ENCODE peak calls at places on chromosomes 4 and X, in nine cellular contexts. S, E, N, F, H, L, C, G and M are unnamed samples.

GRCh38 chr4:184643726-184644125 is 5.5 kb downstream of the CASP3 start:
- DNase-seq in C (no peak), E (no peak), S (no peak), F (no peak), H (no peak), N (no peak), L (no peak), G (no peak), M (no peak)

GRCh38 chrX:110941906-110942305 is 146.3 kb upstream of the CHRDL1 start:
- DNase-seq in H (no peak), E (no peak), S (no peak), L (no peak), N (no peak), G (no peak), C (no peak), F (no peak), M (no peak)

GRCh38 chr4:94623507-94623906 is 134.2 kb upstream of the BMPR1B start:
- DNase-seq in L (no peak), E (no peak), N (no peak), H (no peak), F (no peak), C (no peak), G (no peak), S (no peak), M (no peak)

GRCh38 chr4:3836041-3836801 is 70.0 kb downstream of the ADRA2C start:
- DNase-seq in N (no peak), L (no peak), C (peak; percentile 82), G (peak; percentile 19), E (no peak), S (no peak), H (no peak), F (peak; percentile 7), M (no peak)

GRCh38 chrX:16807548-16807947 is 21.3 kb downstream of the TXLNG start:
- DNase-seq in E (no peak), G (peak; percentile 23), C (peak; percentile 61), S (no peak), N (no peak), F (no peak), L (no peak), H (no peak), M (peak; percentile 36)

GRCh38 chrX:152895724-152896420 is 2.0 kb upstream of the ZNF185 start:
- DNase-seq in H (no peak), N (no peak), S (no peak), C (peak; percentile 41), L (no peak), G (no peak), F (no peak), E (no peak), M (no peak)

GRCh38 chrX:13345037-13345436 is 25.2 kb upstream of the ATXN3L start:
- DNase-seq in H (no peak), F (no peak), L (peak; percentile 27), G (no peak), N (no peak), E (no peak), C (no peak), S (no peak), M (no peak)

GRCh38 chrX:13752646-13753045 is 18.1 kb downstream of the OFD1 start:
- DNase-seq in S (no peak), C (no peak), F (no peak), H (no peak), E (no peak), N (no peak), L (no peak), G (no peak), M (peak; percentile 32)

GRCh38 chr4:67465032-67465762 is 80.1 kb downstream of the CENPC start:
- DNase-seq in L (no peak), H (no peak), G (peak; percentile 65), N (no peak), C (no peak), F (no peak), E (no peak), S (no peak), M (no peak)

GRCh38 chr4:140372607-140373327 is 679 bp upstream of the SCOC start:
- DNase-seq in L (peak; percentile 71), H (peak; percentile 16), G (peak; percentile 30), N (no peak), E (peak; percentile 5), C (peak; percentile 49), F (peak; percentile 54), S (no peak), M (peak; percentile 37)

GRCh38 chr4:56817840-56818491 is 3.5 kb downstream of the SPINK2 start:
- DNase-seq in C (no peak), G (no peak), N (no peak), S (no peak), F (peak; percentile 39), H (no peak), E (peak; percentile 18), L (no peak), M (no peak)

GRCh38 chr4:153212755-153213154 is 8.5 kb downstream of the TRIM2 start:
- DNase-seq in C (no peak), S (no peak), N (no peak), L (no peak), G (no peak), F (no peak), H (no peak), E (no peak), M (no peak)

GRCh38 chr4:165700855-165701254 is 172.2 kb upstream of the TLL1 start:
- DNase-seq in L (no peak), N (no peak), H (peak; percentile 12), F (no peak), S (no peak), C (peak; percentile 67), G (no peak), E (no peak), M (peak; percentile 3)

GRCh38 chr4:74364649-74365491 is at the start of gene EREG:
- DNase-seq in E (no peak), L (no peak), F (peak; percentile 33), S (no peak), H (no peak), C (peak; percentile 91), N (no peak), G (peak; percentile 62), M (no peak)

GRCh38 chr4:182717788-182718583 is 199.2 kb downstream of the DCTD start:
- DNase-seq in G (no peak), L (peak; percentile 61), C (no peak), H (no peak), S (no peak), E (no peak), N (no peak), F (no peak), M (no peak)

GRCh38 chrX:47078129-47079043 is at the start of gene RGN:
- DNase-seq in L (no peak), F (no peak), H (peak; percentile 81), E (no peak), G (peak; percentile 48), C (peak; percentile 69), N (no peak), S (peak; percentile 75), M (no peak)

GRCh38 chr4:183241322-183241640 is 78.8 kb downstream of the CLDN22 start:
- DNase-seq in H (no peak), L (no peak), C (no peak), S (no peak), F (no peak), G (no peak), E (no peak), N (no peak), M (no peak)

GRCh38 chr4:167715176-167715575 is 377.2 kb upstream of the ANXA10 start:
- DNase-seq in L (no peak), H (no peak), E (no peak), C (no peak), N (no peak), G (no peak), S (no peak), F (no peak), M (no peak)

GRCh38 chr4:168558587-168558986 is 61.7 kb downstream of the PALLD start:
- DNase-seq in H (no peak), N (no peak), S (no peak), E (no peak), C (no peak), F (no peak), G (no peak), L (no peak), M (no peak)

GRCh38 chrX:139293991-139294390 is 236.5 kb upstream of the F9 start:
- DNase-seq in G (no peak), C (no peak), L (no peak), S (no peak), N (no peak), E (no peak), H (no peak), F (no peak), M (no peak)

GRCh38 chr4:8355306-8355705 is 85.2 kb downstream of the ACOX3 start:
- DNase-seq in S (no peak), L (no peak), F (no peak), C (no peak), G (no peak), N (no peak), H (no peak), E (no peak), M (no peak)

GRCh38 chr4:142534994-142535393 is 311.1 kb downstream of the INPP4B start:
- DNase-seq in H (no peak), L (no peak), C (no peak), S (no peak), E (no peak), F (no peak), G (no peak), N (no peak), M (no peak)

GRCh38 chr4:141155586-141155985 is 22.3 kb upstream of the RNF150 start:
- DNase-seq in H (no peak), N (no peak), E (no peak), C (no peak), S (no peak), L (no peak), G (no peak), F (no peak), M (no peak)

GRCh38 chr4:159398236-159398638 is 295.4 kb downstream of the RAPGEF2 start:
- DNase-seq in E (no peak), S (no peak), F (no peak), G (no peak), H (no peak), L (no peak), N (no peak), C (no peak), M (no peak)

GRCh38 chr4:105946771-105947170 is 51.5 kb downstream of the NPNT start:
- DNase-seq in S (no peak), F (no peak), L (no peak), E (no peak), N (no peak), H (no peak), C (no peak), G (no peak), M (peak; percentile 3)

GRCh38 chrX:10615931-10616780 is 4.2 kb downstream of the MID1 start:
- DNase-seq in G (peak; percentile 52), S (peak; percentile 46), N (no peak), C (peak; percentile 77), E (no peak), H (no peak), L (peak; percentile 32), F (no peak), M (peak; percentile 60)

GRCh38 chrX:118000518-118000917 is 116.1 kb downstream of the KLHL13 start:
- DNase-seq in E (no peak), H (no peak), G (no peak), F (no peak), L (no peak), S (no peak), N (no peak), C (no peak), M (no peak)

GRCh38 chr4:177356191-177356590 is 46.5 kb downstream of the NEIL3 start:
- DNase-seq in L (no peak), G (no peak), S (no peak), H (no peak), E (no peak), N (no peak), F (no peak), C (no peak), M (peak; percentile 65)

GRCh38 chr4:7395635-7396034 is 39.1 kb downstream of the PSAPL1 start:
- DNase-seq in H (no peak), F (no peak), G (no peak), L (no peak), E (no peak), C (peak; percentile 25), S (no peak), N (no peak), M (peak; percentile 14)

GRCh38 chrX:2552621-2553297 is 52.0 kb upstream of the DHRSX start:
- DNase-seq in F (no peak), H (peak; percentile 13), C (no peak), S (no peak), E (no peak), N (no peak), G (no peak), L (no peak), M (no peak)

GRCh38 chr4:65296246-65296645 is 374.0 kb downstream of the EPHA5 start:
- DNase-seq in H (no peak), L (no peak), G (no peak), C (no peak), S (no peak), E (no peak), N (no peak), F (no peak), M (no peak)